ENCODE peak calls at places on chromosome 14, in seven cellular contexts. Z is GM12878, H is HepG2, A is HCT116, P is H1, Y is A549, G is endothelial cell of umbilical vein. M is an unnamed sample.

GRCh38 chr14:32201816-32202467 is at the start of gene RNU6-7:
- DNase-seq in Z (no peak), H (peak), A (no peak), P (no peak), Y (no peak), G (no peak), M (peak)

GRCh38 chr14:20477211-20477876 is 8.1 kb downstream of the PNP start:
- DNase-seq in Z (no peak), H (no peak), A (no peak), P (no peak), Y (no peak), G (peak), M (no peak)

GRCh38 chr14:90421001-90421580 is 24.3 kb downstream of the CALM1 start:
- DNase-seq in Z (no peak), H (no peak), A (no peak), P (no peak), Y (no peak), G (no peak), M (no peak)

GRCh38 chr14:52950410-52950897 is 396 bp downstream of the FERMT2 start:
- DNase-seq in Z (no peak), H (peak), A (no peak), P (no peak), Y (peak), G (peak), M (no peak)

GRCh38 chr14:59214702-59215302 is 26.3 kb downstream of the DAAM1 start:
- DNase-seq in Z (peak), H (no peak), A (no peak), P (no peak), Y (no peak), G (no peak), M (no peak)

GRCh38 chr14:79585845-79586244 is 625.5 kb downstream of the DIO2 start:
- DNase-seq in Z (no peak), H (no peak), A (no peak), P (no peak), Y (no peak), G (no peak), M (no peak)

GRCh38 chr14:77909911-77910310 is 110.0 kb downstream of the ADCK1 start:
- DNase-seq in Z (no peak), H (no peak), A (no peak), P (no peak), Y (no peak), G (no peak), M (no peak)

GRCh38 chr14:36716614-36717184 is 55.0 kb downstream of the PAX9 start:
- DNase-seq in Z (no peak), H (peak), A (no peak), P (no peak), Y (no peak), G (no peak), M (no peak)

GRCh38 chr14:69996197-69996596 is 117.0 kb downstream of the SMOC1 start:
- DNase-seq in Z (no peak), H (no peak), A (no peak), P (no peak), Y (no peak), G (no peak), M (no peak)

GRCh38 chr14:66000771-66001170 is 485.4 kb upstream of the CCDC196 start:
- DNase-seq in Z (no peak), H (no peak), A (no peak), P (no peak), Y (no peak), G (no peak), M (no peak)

GRCh38 chr14:39114073-39114838 is at the start of gene GEMIN2:
- DNase-seq in Z (peak), H (peak), A (peak), P (peak), Y (peak), G (peak), M (peak)
- H3K4me2 ChIP-seq in Z (peak), H (peak), A (peak), P (peak), Y (peak), G (peak), M (peak)

DNA sequence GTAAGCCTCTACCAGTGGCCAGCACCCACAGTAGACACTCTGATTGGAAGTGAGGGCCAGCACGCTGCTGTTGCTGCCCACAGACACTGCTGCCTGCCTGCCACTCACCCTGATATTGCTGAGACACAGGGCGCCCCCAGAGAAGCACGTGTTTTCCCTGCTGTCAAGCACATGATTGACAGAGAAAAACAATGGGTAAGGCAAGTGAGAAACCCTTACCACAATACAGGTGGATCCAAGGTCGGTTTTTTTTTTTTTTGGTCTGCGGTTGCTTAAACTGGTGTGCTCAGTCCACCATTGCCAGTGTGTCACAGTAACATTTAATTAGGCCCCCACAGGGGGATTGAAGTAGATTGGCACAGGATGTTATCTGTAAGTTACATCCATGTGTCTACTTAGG is 65.9 kb downstream of the WDR20 start:
- DNase-seq in Z (no peak), H (no peak), A (no peak), P (no peak), Y (no peak), G (no peak), M (no peak)
- TF ChIP-seq MAX in Z (no peak), H (no peak), A (no peak), P (no peak), Y (no peak), G (no peak), M (no peak)

GRCh38 chr14:93932642-93933041 is 5.5 kb downstream of the FAM181A start:
- DNase-seq in Z (no peak), H (no peak), A (no peak), P (no peak), Y (no peak), G (no peak), M (no peak)
- H3K4me2 ChIP-seq in Z (no peak), H (no peak), A (no peak), P (no peak), Y (no peak), G (no peak), M (no peak)

GRCh38 chr14:21921453-21921852 is 247.8 kb upstream of the OR4E1 start:
- DNase-seq in Z (no peak), H (no peak), A (no peak), P (no peak), Y (no peak), G (no peak), M (no peak)

GRCh38 chr14:21923820-21924219 is 250.2 kb upstream of the OR4E1 start:
- DNase-seq in Z (no peak), H (no peak), A (no peak), P (no peak), Y (no peak), G (peak), M (no peak)

GRCh38 chr14:21924479-21924878 is 250.9 kb upstream of the OR4E1 start:
- DNase-seq in Z (peak), H (no peak), A (no peak), P (no peak), Y (no peak), G (peak), M (no peak)
- TF ChIP-seq MAX in Z (no peak), H (no peak), A (no peak), P (no peak), Y (no peak), G (no peak), M (no peak)